ENCODE peak calls at places on chromosomes 2 and 18, in six cellular contexts. D is NCI-H2029, O is ovary, Q is Peyer's patch, K is caudate nucleus, U is tibial artery. X is an unnamed sample.

GRCh38 chr2:10517351-10518043 is 69.4 kb upstream of the ODC1 start:
- DNase-seq in D (no peak), O (no peak), Q (peak), K (no peak), U (peak), X (no peak)

GRCh38 chr2:187155472-187155871 is 292.6 kb downstream of the CALCRL start:
- DNase-seq in D (no peak), O (no peak), Q (no peak), K (no peak), U (no peak), X (no peak)

GRCh38 chr18:65322895-65323294 is 427.9 kb upstream of the CDH7 start:
- DNase-seq in D (no peak), O (no peak), Q (no peak), K (no peak), U (no peak), X (no peak)

GRCh38 chr2:10449838-10450691 is 1.9 kb upstream of the ODC1 start:
- DNase-seq in D (no peak), O (peak), Q (peak), K (no peak), U (no peak), X (no peak)

GRCh38 chr2:60104514-60105501 is 448.6 kb downstream of the BCL11A start:
- DNase-seq in D (no peak), O (no peak), Q (peak), K (peak), U (no peak), X (no peak)

GRCh38 chr2:217065695-217066405 is 206.0 kb upstream of the TNP1 start:
- DNase-seq in D (peak), O (no peak), Q (no peak), K (no peak), U (no peak), X (no peak)

GRCh38 chr2:148561389-148561788 is 83.2 kb upstream of the EPC2 start:
- DNase-seq in D (no peak), O (no peak), Q (no peak), K (no peak), U (no peak), X (no peak)

GRCh38 chr18:35495821-35496368 is 1.9 kb downstream of the INO80C start:
- DNase-seq in D (no peak), O (no peak), Q (no peak), K (no peak), U (no peak), X (no peak)

GRCh38 chr2:173347305-173348168 is 7.1 kb upstream of the CDCA7 start:
- DNase-seq in D (peak), O (no peak), Q (no peak), K (no peak), U (no peak), X (no peak)

GRCh38 chr2:157897106-157897971 is 21.2 kb upstream of the ACVR1 start:
- DNase-seq in D (no peak), O (no peak), Q (peak), K (no peak), U (no peak), X (no peak)

GRCh38 chr2:164073053-164073757 is 337.4 kb upstream of the FIGN start:
- DNase-seq in D (no peak), O (no peak), Q (no peak), K (no peak), U (no peak), X (no peak)

GRCh38 chr2:142321706-142322280 is 191.0 kb upstream of the LRP1B start:
- DNase-seq in D (no peak), O (no peak), Q (no peak), K (no peak), U (no peak), X (no peak)

GRCh38 chr2:128505150-128505490 is 186.5 kb upstream of the HS6ST1 start:
- DNase-seq in D (no peak), O (no peak), Q (no peak), K (no peak), U (peak), X (peak)

GRCh38 chr2:196241175-196241574 is 69.8 kb upstream of the STK17B start:
- DNase-seq in D (no peak), O (no peak), Q (peak), K (no peak), U (no peak), X (no peak)

GRCh38 chr2:166485558-166486193 is 8.4 kb downstream of the SCN7A start:
- DNase-seq in D (no peak), O (peak), Q (no peak), K (no peak), U (no peak), X (peak)

GRCh38 chr2:168699834-168700417 is 102.5 kb upstream of the NOSTRIN start:
- DNase-seq in D (peak), O (peak), Q (peak), K (peak), U (no peak), X (peak)

GRCh38 chr2:41922177-41922576 is 125.6 kb upstream of the PKDCC start:
- DNase-seq in D (no peak), O (no peak), Q (no peak), K (no peak), U (no peak), X (no peak)

GRCh38 chr2:84290537-84290936 is 168.5 kb downstream of the SUCLG1 start:
- DNase-seq in D (no peak), O (no peak), Q (no peak), K (no peak), U (no peak), X (peak)

GRCh38 chr2:191938779-191939178 is 91.9 kb upstream of the CAVIN2 start:
- DNase-seq in D (no peak), O (no peak), Q (no peak), K (no peak), U (no peak), X (no peak)

GRCh38 chr2:194087569-194087968 is 1569.5 kb upstream of the SLC39A10 start:
- DNase-seq in D (no peak), O (no peak), Q (no peak), K (no peak), U (no peak), X (no peak)

GRCh38 chr2:96144481-96145027 is 686 bp downstream of the DUSP2 start:
- DNase-seq in D (no peak), O (no peak), Q (peak), K (no peak), U (peak), X (no peak)

GRCh38 chr18:59268722-59269562 is 4.3 kb downstream of the RAX start:
- DNase-seq in D (peak), O (no peak), Q (no peak), K (no peak), U (no peak), X (peak)

GRCh38 chr2:96906719-96907404 is 37.0 kb upstream of the SEMA4C start:
- DNase-seq in D (no peak), O (peak), Q (no peak), K (no peak), U (peak), X (peak)

GRCh38 chr2:43124667-43125057 is 101.7 kb downstream of the ZFP36L2 start:
- DNase-seq in D (no peak), O (no peak), Q (peak), K (no peak), U (no peak), X (no peak)

GRCh38 chr18:15165048-15165447 is 417.1 kb downstream of the ANKRD30B start:
- DNase-seq in D (no peak), O (no peak), Q (no peak), K (no peak), U (no peak), X (no peak)

GRCh38 chr2:45825001-45825651 is 173.7 kb downstream of the PRKCE start:
- DNase-seq in D (no peak), O (no peak), Q (no peak), K (no peak), U (no peak), X (no peak)

GRCh38 chr2:160165996-160166395 is 34.1 kb downstream of the ITGB6 start:
- DNase-seq in D (no peak), O (no peak), Q (no peak), K (no peak), U (no peak), X (no peak)

GRCh38 chr18:10352671-10353070 is 101.8 kb upstream of the APCDD1 start:
- DNase-seq in D (no peak), O (no peak), Q (no peak), K (no peak), U (no peak), X (no peak)

GRCh38 chr2:121197369-121198091 is 87.5 kb downstream of the TFCP2L1 start:
- DNase-seq in D (no peak), O (no peak), Q (peak), K (peak), U (peak), X (peak)

GRCh38 chr18:48928787-48929186 is 22.0 kb downstream of the SMAD7 start:
- DNase-seq in D (peak), O (no peak), Q (peak), K (peak), U (peak), X (peak)

GRCh38 chr2:8986327-8986976 is 17.0 kb downstream of the MBOAT2 start:
- DNase-seq in D (no peak), O (no peak), Q (no peak), K (no peak), U (no peak), X (no peak)

GRCh38 chr18:76958692-76959341 is 136.5 kb downstream of the ZNF236 start:
- DNase-seq in D (peak), O (no peak), Q (no peak), K (no peak), U (no peak), X (no peak)

GRCh38 chr2:144460981-144461766 is 58.7 kb downstream of the ZEB2 start:
- DNase-seq in D (no peak), O (no peak), Q (peak), K (peak), U (no peak), X (peak)

GRCh38 chr2:160278889-160279196 is 78.8 kb upstream of the ITGB6 start:
- DNase-seq in D (no peak), O (no peak), Q (no peak), K (no peak), U (no peak), X (no peak)

GRCh38 chr18:7897119-7897518 is 330.0 kb downstream of the PTPRM start:
- DNase-seq in D (no peak), O (no peak), Q (no peak), K (no peak), U (peak), X (no peak)